ENCODE peak calls at places on chromosome 3, in five cellular contexts. One of them, this sample, is unnamed.

GRCh38 chr3:9216736-9217135 is 32.7 kb downstream of the SRGAP3 start:
- DNase-seq in cardiac fibroblast: no peak
- DNase-seq in mesothelial cell of epicardium: no peak
- DNase-seq in H9: no peak
- DNase-seq in CD4-positive, alpha-beta T cell: no peak
- DNase-seq in this sample: no peak

GRCh38 chr3:153052096-153052460 is 109.9 kb upstream of the RAP2B start:
- DNase-seq in cardiac fibroblast: peak
- DNase-seq in mesothelial cell of epicardium: no peak
- DNase-seq in H9: no peak
- DNase-seq in CD4-positive, alpha-beta T cell: no peak
- DNase-seq in this sample: peak

GRCh38 chr3:142359367-142359766 is 88.5 kb downstream of the XRN1 start:
- DNase-seq in cardiac fibroblast: no peak
- DNase-seq in mesothelial cell of epicardium: no peak
- DNase-seq in H9: no peak
- DNase-seq in CD4-positive, alpha-beta T cell: no peak
- DNase-seq in this sample: no peak

GRCh38 chr3:146834917-146835316 is 229.8 kb upstream of the PLSCR5 start:
- DNase-seq in cardiac fibroblast: no peak
- DNase-seq in mesothelial cell of epicardium: no peak
- DNase-seq in H9: no peak
- DNase-seq in CD4-positive, alpha-beta T cell: no peak
- DNase-seq in this sample: no peak

GRCh38 chr3:66428733-66429132 is 72.1 kb downstream of the LRIG1 start:
- DNase-seq in cardiac fibroblast: peak
- DNase-seq in mesothelial cell of epicardium: no peak
- DNase-seq in H9: no peak
- DNase-seq in CD4-positive, alpha-beta T cell: no peak
- DNase-seq in this sample: peak

GRCh38 chr3:50296721-50297383 is 2.4 kb downstream of the HYAL3 start:
- DNase-seq in cardiac fibroblast: no peak
- DNase-seq in mesothelial cell of epicardium: no peak
- DNase-seq in H9: no peak
- DNase-seq in CD4-positive, alpha-beta T cell: no peak
- DNase-seq in this sample: no peak

GRCh38 chr3:136734382-136735070 is 17.7 kb downstream of the STAG1 start:
- DNase-seq in cardiac fibroblast: no peak
- DNase-seq in mesothelial cell of epicardium: no peak
- DNase-seq in H9: no peak
- DNase-seq in CD4-positive, alpha-beta T cell: no peak
- DNase-seq in this sample: no peak

GRCh38 chr3:150210461-150211110 is 197.5 kb upstream of the TSC22D2 start:
- DNase-seq in cardiac fibroblast: no peak
- DNase-seq in mesothelial cell of epicardium: no peak
- DNase-seq in H9: no peak
- DNase-seq in CD4-positive, alpha-beta T cell: no peak
- DNase-seq in this sample: no peak

GRCh38 chr3:68249265-68249664 is 594.9 kb upstream of the SUCLG2 start:
- DNase-seq in cardiac fibroblast: no peak
- DNase-seq in mesothelial cell of epicardium: no peak
- DNase-seq in H9: no peak
- DNase-seq in CD4-positive, alpha-beta T cell: no peak
- DNase-seq in this sample: no peak

GRCh38 chr3:38648659-38649499 is 608 bp downstream of the SCN5A start:
- DNase-seq in cardiac fibroblast: no peak
- DNase-seq in mesothelial cell of epicardium: no peak
- DNase-seq in H9: peak
- DNase-seq in CD4-positive, alpha-beta T cell: no peak
- DNase-seq in this sample: no peak

GRCh38 chr3:188217011-188217463 is 63.1 kb downstream of the LPP start:
- DNase-seq in cardiac fibroblast: no peak
- DNase-seq in mesothelial cell of epicardium: no peak
- DNase-seq in H9: no peak
- DNase-seq in CD4-positive, alpha-beta T cell: no peak
- DNase-seq in this sample: no peak
- TF ChIP-seq CTCF in cardiac fibroblast: no peak
- TF ChIP-seq CTCF in mesothelial cell of epicardium: no peak
- TF ChIP-seq CTCF in H9: no peak
- TF ChIP-seq CTCF in CD4-positive, alpha-beta T cell: no peak
- TF ChIP-seq CTCF in this sample: no peak

DNA sequence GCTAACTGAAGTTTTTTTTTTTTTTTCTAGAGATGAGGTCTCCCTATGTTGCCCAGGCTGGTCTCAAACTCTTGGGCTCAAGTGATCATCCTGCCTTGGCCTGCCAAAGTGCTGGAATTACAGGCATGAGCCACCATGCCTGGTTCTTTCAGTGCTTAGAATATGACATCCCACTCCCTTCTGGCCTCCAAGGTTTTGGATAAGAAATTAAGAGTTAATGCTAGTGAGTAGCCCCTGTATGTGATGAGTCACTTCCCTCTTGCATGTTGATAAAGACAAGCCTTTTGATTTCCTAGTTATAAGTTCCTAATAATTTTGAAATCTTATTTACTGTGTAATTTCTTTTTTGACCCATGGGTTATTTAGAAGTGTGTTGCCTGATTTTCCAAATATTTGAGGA is 35.7 kb upstream of the DNAJC19 start:
- DNase-seq in cardiac fibroblast: no peak
- DNase-seq in mesothelial cell of epicardium: no peak
- DNase-seq in H9: no peak
- DNase-seq in CD4-positive, alpha-beta T cell: no peak
- DNase-seq in this sample: no peak
- TF ChIP-seq CTCF in cardiac fibroblast: no peak
- TF ChIP-seq CTCF in mesothelial cell of epicardium: no peak
- TF ChIP-seq CTCF in H9: no peak
- TF ChIP-seq CTCF in CD4-positive, alpha-beta T cell: no peak
- TF ChIP-seq CTCF in this sample: no peak

GRCh38 chr3:17076940-17077605 is 192.3 kb downstream of the PLCL2 start:
- DNase-seq in cardiac fibroblast: no peak
- DNase-seq in mesothelial cell of epicardium: no peak
- DNase-seq in H9: no peak
- DNase-seq in CD4-positive, alpha-beta T cell: no peak
- DNase-seq in this sample: no peak

GRCh38 chr3:17075358-17075757 is 190.6 kb downstream of the PLCL2 start:
- DNase-seq in cardiac fibroblast: no peak
- DNase-seq in mesothelial cell of epicardium: no peak
- DNase-seq in H9: no peak
- DNase-seq in CD4-positive, alpha-beta T cell: no peak
- DNase-seq in this sample: no peak

GRCh38 chr3:17077614-17078013 is 192.9 kb downstream of the PLCL2 start:
- DNase-seq in cardiac fibroblast: peak
- DNase-seq in mesothelial cell of epicardium: no peak
- DNase-seq in H9: no peak
- DNase-seq in CD4-positive, alpha-beta T cell: no peak
- DNase-seq in this sample: no peak

GRCh38 chr3:17074559-17074958 is 189.8 kb downstream of the PLCL2 start:
- DNase-seq in cardiac fibroblast: no peak
- DNase-seq in mesothelial cell of epicardium: no peak
- DNase-seq in H9: no peak
- DNase-seq in CD4-positive, alpha-beta T cell: no peak
- DNase-seq in this sample: no peak

DNA sequence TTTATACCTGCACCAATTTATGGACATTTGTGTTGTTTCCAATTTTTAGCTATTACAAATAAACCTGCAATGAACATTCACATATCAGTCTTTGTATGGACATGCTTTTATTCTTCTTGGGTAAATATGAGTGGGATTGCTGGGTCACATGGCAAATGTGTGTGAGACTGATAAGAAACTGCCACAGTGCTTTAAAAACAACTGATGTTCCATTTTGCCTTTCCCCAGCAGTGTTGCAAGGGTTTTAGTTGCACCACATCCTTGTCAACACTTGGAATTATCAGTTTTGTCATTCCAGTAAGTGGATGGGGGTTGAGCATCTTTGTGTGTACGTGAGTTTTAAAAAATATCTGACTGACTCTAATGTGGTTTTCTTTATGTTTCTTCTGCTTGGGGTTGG is 191.2 kb downstream of the PLCL2 start:
- DNase-seq in cardiac fibroblast: no peak
- DNase-seq in mesothelial cell of epicardium: no peak
- DNase-seq in H9: no peak
- DNase-seq in CD4-positive, alpha-beta T cell: no peak
- DNase-seq in this sample: no peak
- TF ChIP-seq CTCF in cardiac fibroblast: no peak
- TF ChIP-seq CTCF in mesothelial cell of epicardium: no peak
- TF ChIP-seq CTCF in H9: no peak
- TF ChIP-seq CTCF in CD4-positive, alpha-beta T cell: no peak
- TF ChIP-seq CTCF in this sample: no peak

DNA sequence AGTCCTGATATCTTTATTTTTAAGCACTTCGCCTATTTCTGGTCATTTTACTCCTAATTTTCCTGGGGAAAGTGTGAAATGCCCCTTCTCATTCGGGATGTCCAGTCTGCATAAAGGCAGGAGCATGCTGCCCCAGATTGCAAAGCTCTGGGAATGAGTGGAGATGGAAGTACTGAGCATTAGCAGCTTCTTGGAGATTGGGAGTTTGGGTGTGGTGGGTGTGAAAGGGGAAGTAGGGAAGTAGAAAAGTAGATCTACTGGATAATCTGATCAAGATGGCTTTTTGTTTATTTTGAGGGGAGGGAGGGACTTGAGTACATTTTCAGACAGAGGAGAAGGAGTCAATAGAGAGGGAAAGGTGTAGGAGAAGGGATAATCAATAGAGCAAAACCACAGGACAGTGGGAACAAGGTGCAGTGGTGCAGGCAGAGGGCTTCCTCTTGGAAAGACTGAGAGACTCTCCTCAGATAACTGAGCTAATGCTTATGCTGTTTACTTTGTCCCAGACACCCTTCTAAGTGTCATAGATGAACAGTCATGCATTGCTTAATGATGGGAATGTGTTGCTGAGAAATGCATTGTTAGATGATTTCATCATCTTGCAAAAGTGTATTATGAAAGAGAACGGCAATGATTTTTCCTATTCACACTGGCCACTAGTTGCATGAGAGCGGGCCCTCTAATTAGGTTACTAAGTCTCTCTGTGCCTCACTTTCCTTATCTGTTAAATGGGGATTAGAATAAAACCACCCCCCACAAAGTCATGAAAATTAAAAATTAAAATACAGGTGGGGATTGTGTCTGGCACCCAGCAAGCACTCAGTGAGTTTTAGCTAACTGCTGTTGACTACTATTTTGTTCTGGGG is 45.5 kb downstream of the PHLDB2 start:
- DNase-seq in cardiac fibroblast: peak
- DNase-seq in mesothelial cell of epicardium: no peak
- DNase-seq in H9: no peak
- DNase-seq in CD4-positive, alpha-beta T cell: no peak
- DNase-seq in this sample: no peak
- TF ChIP-seq CTCF in cardiac fibroblast: peak
- TF ChIP-seq CTCF in mesothelial cell of epicardium: no peak
- TF ChIP-seq CTCF in H9: no peak
- TF ChIP-seq CTCF in CD4-positive, alpha-beta T cell: no peak
- TF ChIP-seq CTCF in this sample: no peak